ENCODE peak calls at places on chromosomes 2 and 18, in four cellular contexts. J is mesendoderm, N is H1, Q is IMR-90. Z is an unnamed sample.

GRCh38 chr18:47254341-47254939 is 3.0 kb upstream of the SKOR2 start:
- DNase-seq in J (peak), Q (peak), N (peak), Z (peak)

GRCh38 chr2:98463988-98464771 is 19.5 kb downstream of the INPP4A start:
- DNase-seq in J (peak), Q (no peak), N (no peak), Z (no peak)

GRCh38 chr2:142872900-142873724 is 4.4 kb upstream of the KYNU start:
- DNase-seq in J (no peak), N (no peak), Q (peak), Z (no peak)

GRCh38 chr2:112048236-112048592 is 6.9 kb upstream of the TMEM87B start:
- DNase-seq in J (peak), N (no peak), Q (no peak), Z (no peak)

GRCh38 chr2:109637749-109638570 is 23.8 kb downstream of the SOWAHC start:
- DNase-seq in N (no peak), J (no peak), Q (peak), Z (no peak)

GRCh38 chr2:184646177-184646576 is 47.8 kb downstream of the ZNF804A start:
- DNase-seq in N (no peak), J (no peak), Q (peak), Z (no peak)

GRCh38 chr2:168758970-168759820 is 43.2 kb upstream of the NOSTRIN start:
- DNase-seq in Q (peak), N (no peak), J (peak), Z (peak)

GRCh38 chr2:77566131-77566530 is 44.0 kb upstream of the LRRTM4 start:
- DNase-seq in J (peak), N (no peak), Q (no peak), Z (no peak)

GRCh38 chr2:165054667-165055066 is 99.3 kb upstream of the SLC38A11 start:
- DNase-seq in Q (no peak), J (no peak), N (no peak), Z (no peak)

GRCh38 chr18:76518073-76518472 is 23.0 kb upstream of the ZNF516 start:
- DNase-seq in Q (peak), N (no peak), J (no peak), Z (no peak)

GRCh38 chr2:180559766-180560165 is 420.6 kb upstream of the UBE2E3 start:
- DNase-seq in J (peak), N (no peak), Q (no peak), Z (no peak)

GRCh38 chr18:44823286-44823685 is 142.6 kb downstream of the SETBP1 start:
- DNase-seq in N (no peak), J (no peak), Q (no peak), Z (no peak)

GRCh38 chr2:235713244-235713643 is 219.4 kb downstream of the AGAP1 start:
- DNase-seq in Q (no peak), J (no peak), N (no peak), Z (no peak)

GRCh38 chr2:178152033-178152432 is 39.8 kb downstream of the RBM45 start:
- DNase-seq in N (no peak), Q (peak), J (no peak), Z (no peak)

DNA sequence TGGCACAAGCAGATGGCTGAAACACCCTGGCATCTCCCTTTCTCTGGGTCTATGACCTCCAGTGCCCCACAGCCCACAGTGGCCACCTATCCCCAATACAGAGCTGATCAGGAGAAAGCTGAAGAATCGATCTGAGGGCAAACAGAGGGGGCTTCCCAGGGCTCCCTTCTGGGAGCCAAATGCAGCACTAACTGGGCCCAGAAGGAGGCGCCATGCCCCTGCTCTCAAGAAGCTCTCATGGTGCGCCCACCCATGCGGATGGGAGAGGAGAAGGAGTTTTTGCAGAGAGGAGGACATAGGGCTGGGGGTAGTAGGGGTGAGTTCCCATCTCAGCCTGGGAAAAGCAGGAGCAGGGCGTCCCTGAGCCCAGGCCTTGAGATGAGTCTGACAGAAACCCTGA is 787.3 kb upstream of the RAB6C start:
- DNase-seq in J (peak), N (no peak), Q (no peak), Z (no peak)
- H2AK5ac ChIP-seq in J (peak), N (peak), Q (no peak), Z (peak)

GRCh38 chr18:369224-370010 is 101.6 kb upstream of the THOC1 start:
- DNase-seq in N (no peak), Q (peak), J (no peak), Z (no peak)
- H3K23ac ChIP-seq in N (no peak), Q (no peak), J (no peak), Z (no peak)

GRCh38 chr2:68838641-68839040 is 32.6 kb downstream of the BMP10 start:
- DNase-seq in N (no peak), Q (no peak), J (no peak), Z (no peak)
- H2AK5ac ChIP-seq in N (no peak), Q (no peak), J (no peak), Z (no peak)

GRCh38 chr2:237391140-237391539 is 22.8 kb downstream of the COL6A3 start:
- DNase-seq in J (no peak), N (no peak), Q (no peak), Z (no peak)
- H3K23ac ChIP-seq in J (no peak), N (no peak), Q (no peak), Z (no peak)

GRCh38 chr2:85770786-85771409 is 17.1 kb downstream of the ATOH8 start:
- DNase-seq in Q (no peak), J (no peak), N (no peak), Z (no peak)

GRCh38 chr2:85772019-85772745 is 18.4 kb downstream of the ATOH8 start:
- DNase-seq in N (peak), J (peak), Q (peak), Z (peak)

GRCh38 chr2:85772841-85773491 is 19.2 kb downstream of the ATOH8 start:
- DNase-seq in J (no peak), N (no peak), Q (no peak), Z (no peak)

GRCh38 chr2:85770369-85770768 is 16.6 kb downstream of the ATOH8 start:
- DNase-seq in N (no peak), J (no peak), Q (peak), Z (no peak)

DNA sequence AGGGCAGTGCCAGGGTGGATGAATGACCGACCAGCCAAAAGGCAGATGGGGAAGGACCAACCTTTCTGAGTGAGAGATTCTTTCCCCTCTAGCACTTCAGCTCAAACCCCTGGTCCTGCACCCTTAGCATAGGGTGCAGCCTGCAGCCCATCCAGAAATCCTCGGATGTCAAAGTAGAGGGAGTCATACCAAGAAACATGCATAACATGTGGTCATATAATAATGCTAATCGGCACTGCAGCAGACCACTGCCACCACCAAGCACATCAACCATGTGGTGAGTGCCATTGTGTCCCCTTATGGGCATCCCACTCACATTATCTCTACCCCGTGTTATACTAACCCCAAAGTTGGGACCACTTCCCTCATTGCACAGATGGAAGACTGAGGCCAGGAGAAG is 17.7 kb downstream of the ATOH8 start:
- DNase-seq in J (no peak), Q (no peak), N (no peak), Z (no peak)
- H2AK5ac ChIP-seq in J (no peak), Q (peak), N (peak), Z (peak)

GRCh38 chr18:24651472-24651871 is 191.0 kb downstream of the HRH4 start:
- DNase-seq in Q (no peak), J (peak), N (no peak), Z (no peak)
- H3K23ac ChIP-seq in Q (no peak), J (no peak), N (no peak), Z (no peak)

DNA sequence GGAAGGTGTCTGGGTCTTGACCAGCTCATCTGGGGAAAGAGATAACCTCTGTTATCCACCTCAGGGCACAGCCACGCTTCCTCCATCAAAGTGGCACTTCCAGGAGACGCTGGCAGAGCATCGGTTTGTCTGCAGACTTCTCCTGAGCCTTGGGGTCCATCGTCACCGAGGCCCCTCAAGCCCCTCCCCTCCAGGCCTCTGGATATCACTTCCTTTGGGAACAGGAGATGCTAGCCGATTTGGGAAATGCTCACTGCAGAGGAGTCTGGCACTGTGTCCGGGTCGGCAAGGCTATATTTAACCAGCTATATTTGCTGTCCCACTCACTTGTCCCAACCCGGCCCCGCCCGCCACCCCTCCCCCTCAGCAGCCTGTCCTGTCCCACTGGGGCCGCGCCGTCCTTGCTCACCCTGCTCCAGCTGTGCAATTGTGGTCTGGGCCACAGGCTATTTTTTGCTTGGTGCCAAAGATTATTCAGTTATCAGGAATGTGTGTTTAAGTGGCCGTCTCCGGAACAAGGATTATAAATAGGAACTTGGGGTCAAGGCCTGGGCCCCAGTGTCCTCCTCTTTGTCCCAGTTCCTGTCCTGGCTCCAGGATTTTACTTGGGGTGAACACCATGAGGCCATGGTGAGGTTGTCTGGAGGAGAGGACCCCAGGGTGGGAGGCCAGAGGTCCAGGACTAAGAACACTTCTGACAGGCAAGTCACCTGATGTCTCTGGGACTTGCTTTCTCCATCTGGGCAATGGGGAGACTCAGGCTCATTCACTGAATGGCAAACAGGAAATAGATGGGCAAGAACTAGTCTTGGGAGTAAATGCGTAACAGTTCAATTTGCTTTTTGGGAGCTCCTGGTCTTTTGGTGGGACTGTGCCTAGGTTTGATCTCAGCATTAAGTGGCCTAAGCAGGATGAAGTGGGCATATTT is 263.6 kb downstream of the DYSF start:
- DNase-seq in N (no peak), Q (peak), J (no peak), Z (no peak)
- H2AK5ac ChIP-seq in N (no peak), Q (peak), J (no peak), Z (no peak)

GRCh38 chr18:35578481-35578880 is 3.1 kb upstream of the GALNT1 start:
- DNase-seq in Q (peak), J (no peak), N (no peak), Z (no peak)

GRCh38 chr18:35580748-35581534 is 599 bp upstream of the GALNT1 start:
- DNase-seq in J (peak), Q (peak), N (peak), Z (peak)

GRCh38 chr18:35582899-35583558 is 1.5 kb downstream of the GALNT1 start:
- DNase-seq in N (no peak), J (no peak), Q (peak), Z (peak)

GRCh38 chr18:35582310-35582682 is 756 bp downstream of the GALNT1 start:
- DNase-seq in Q (no peak), J (no peak), N (no peak), Z (no peak)

DNA sequence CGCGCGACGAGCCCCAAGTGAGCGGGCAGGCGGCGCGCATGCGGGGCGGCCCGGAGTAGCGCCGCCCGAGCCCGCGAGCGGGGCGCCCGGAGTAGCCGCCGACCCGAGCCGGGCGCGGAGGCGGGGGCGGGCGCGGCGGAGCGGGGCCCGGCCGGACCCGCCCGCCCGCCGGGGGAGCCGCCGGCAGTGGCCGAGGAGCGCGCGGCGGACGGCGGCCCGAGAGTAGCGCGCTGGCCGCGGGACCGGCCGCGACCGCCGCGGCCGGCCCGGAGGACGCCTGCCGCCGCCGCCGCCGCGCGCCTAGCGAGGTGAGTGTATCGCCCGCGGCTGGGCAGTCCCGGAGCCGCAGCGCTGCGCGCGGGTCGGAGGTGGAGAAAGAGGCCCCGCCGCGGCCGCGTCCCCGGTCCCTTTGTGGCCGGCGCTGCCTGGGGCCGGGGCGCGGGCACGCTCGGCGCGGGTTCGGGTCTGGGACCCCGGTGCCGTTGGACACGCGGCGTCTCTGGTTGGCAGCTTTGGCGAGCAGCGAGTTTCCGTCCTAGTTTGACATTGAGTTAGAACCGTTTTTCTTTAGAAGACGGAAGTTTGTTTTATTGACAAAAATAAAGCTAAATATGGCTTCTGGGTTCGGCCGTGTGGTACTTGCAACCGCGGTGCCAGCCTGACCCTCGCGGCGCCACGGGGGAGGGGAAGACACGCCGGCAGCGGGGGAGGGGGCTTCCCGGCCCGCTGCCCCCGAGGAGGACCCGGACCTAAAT is at the start of gene GALNT1:
- DNase-seq in J (no peak), Q (peak), N (peak), Z (peak)
- H3K23ac ChIP-seq in J (no peak), Q (peak), N (no peak), Z (peak)

DNA sequence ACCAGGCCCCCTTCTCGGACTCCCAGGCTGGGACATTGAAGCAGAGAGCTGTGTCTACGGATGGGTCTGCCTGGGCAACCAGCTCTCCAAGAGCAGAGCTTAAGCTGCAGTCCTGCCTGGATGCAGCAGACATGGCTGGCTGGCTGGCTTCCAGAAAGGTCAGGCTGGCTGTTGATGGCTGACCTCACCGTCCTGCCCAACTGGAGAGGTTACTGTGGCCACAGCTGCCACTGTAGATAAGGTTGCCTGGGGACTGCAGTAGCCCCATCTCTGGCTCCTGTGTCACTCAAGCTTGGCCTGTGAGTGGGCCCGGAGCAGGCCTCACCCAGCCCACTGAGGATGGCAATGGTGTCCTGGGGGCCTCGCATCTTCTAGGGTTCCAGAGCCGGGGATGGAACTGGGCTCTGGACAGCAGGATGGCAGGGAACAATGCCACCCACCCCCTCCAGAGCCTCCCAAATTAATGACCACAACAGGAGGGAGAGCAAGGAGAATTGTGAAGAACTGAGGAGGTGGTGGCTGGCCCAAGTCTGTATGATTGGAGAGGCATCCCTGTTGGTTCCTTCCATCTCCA is 37.0 kb upstream of the FOSL2 start:
- DNase-seq in N (no peak), J (no peak), Q (no peak), Z (no peak)
- H2AK5ac ChIP-seq in N (no peak), J (no peak), Q (peak), Z (peak)

DNA sequence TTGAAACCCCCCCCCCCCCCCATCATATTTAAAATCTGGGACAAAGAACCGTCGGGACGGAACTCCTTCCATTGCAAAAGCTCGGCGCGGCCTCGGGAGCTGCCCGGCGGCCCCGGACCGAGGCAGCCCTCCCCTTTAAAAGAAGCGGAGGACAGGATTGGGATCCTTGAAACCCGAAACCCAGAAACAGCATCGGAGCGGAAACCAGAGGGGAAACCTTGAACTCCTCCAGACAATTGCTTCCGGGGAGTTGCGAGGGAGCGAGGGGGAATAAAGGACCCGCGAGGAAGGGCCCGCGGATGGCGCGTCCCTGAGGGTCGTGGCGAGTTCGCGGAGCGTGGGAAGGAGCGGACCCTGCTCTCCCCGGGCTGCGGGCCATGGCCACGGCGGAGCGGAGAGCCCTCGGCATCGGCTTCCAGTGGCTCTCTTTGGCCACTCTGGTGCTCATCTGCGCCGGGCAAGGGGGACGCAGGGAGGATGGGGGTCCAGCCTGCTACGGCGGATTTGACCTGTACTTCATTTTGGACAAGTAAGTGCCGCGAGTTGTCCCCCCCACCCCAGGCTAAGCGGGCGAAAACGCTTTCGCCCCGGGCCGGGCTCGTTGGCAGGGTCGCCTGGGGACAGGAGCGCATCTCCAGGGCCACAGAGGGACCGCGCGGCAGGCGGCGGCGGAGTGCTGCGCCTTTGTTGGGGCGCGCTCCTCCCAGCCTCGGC is at the start of gene ANTXR1:
- DNase-seq in N (peak), J (peak), Q (peak), Z (peak)
- H3K23ac ChIP-seq in N (no peak), J (peak), Q (peak), Z (peak)